ENCODE peak calls at places on chromosomes 1 and 21, in ten cellular contexts. E, O, U, Z, C, T, N, S, W and X are unnamed samples.

GRCh38 chr1:224683981-224684380 is 67.9 kb downstream of the CNIH3 start:
- DNase-seq in U (no peak), T (no peak), Z (no peak), W (no peak), E (no peak), N (no peak), S (no peak), C (no peak), O (no peak), X (no peak)

GRCh38 chr1:155079487-155080249 is 1.0 kb downstream of the EFNA3 start:
- DNase-seq in U (peak; percentile 49), S (no peak), C (no peak), N (no peak), W (no peak), O (peak; percentile 46), T (no peak), E (no peak), Z (no peak), X (no peak)

GRCh38 chr1:212512731-212513559 is 80.2 kb downstream of the NENF start:
- DNase-seq in U (no peak), E (no peak), S (peak; percentile 8), C (peak; percentile 81), N (peak; percentile 90), T (no peak), W (no peak), Z (peak; percentile 30), O (no peak), X (no peak)

GRCh38 chr21:26843912-26844257 is 1.3 kb downstream of the ADAMTS1 start:
- DNase-seq in W (no peak), T (no peak), N (peak; percentile 55), C (peak; percentile 33), E (no peak), O (peak; percentile 42), U (no peak), Z (peak; percentile 94), S (peak; percentile 67), X (no peak)

GRCh38 chr1:101008229-101008628 is 17.4 kb downstream of the DPH5 start:
- DNase-seq in C (no peak), T (no peak), N (no peak), Z (peak; percentile 48), E (no peak), O (no peak), W (no peak), U (no peak), S (no peak), X (no peak)

GRCh38 chr1:5980314-5981008 is 11.8 kb downstream of the NPHP4 start:
- DNase-seq in E (no peak), U (no peak), N (no peak), O (peak; percentile 84), C (peak; percentile 66), S (peak; percentile 81), T (no peak), W (peak; percentile 85), Z (peak; percentile 56), X (no peak)

GRCh38 chr1:34785875-34786470 is 5.0 kb downstream of the GJB3 start:
- DNase-seq in U (no peak), S (no peak), W (no peak), N (no peak), T (no peak), E (no peak), C (no peak), O (no peak), Z (no peak), X (peak; percentile 10)

GRCh38 chr1:206935491-206936067 is 10.7 kb downstream of the PIGR start:
- DNase-seq in W (no peak), N (peak; percentile 62), C (peak; percentile 68), E (no peak), Z (peak; percentile 17), S (peak; percentile 19), O (peak; percentile 69), T (no peak), U (no peak), X (no peak)

GRCh38 chr1:110186558-110186957 is 23.6 kb upstream of the KCNC4 start:
- DNase-seq in E (no peak), C (no peak), N (no peak), T (no peak), W (no peak), O (no peak), S (no peak), U (no peak), Z (no peak), X (no peak)

GRCh38 chr21:43362306-43362927 is 64.5 kb downstream of the SIK1 start:
- DNase-seq in Z (peak; percentile 80), S (peak; percentile 66), T (no peak), W (peak; percentile 71), C (no peak), E (peak; percentile 68), N (no peak), U (peak; percentile 87), O (peak; percentile 48), X (peak; percentile 82)

GRCh38 chr21:25029580-25029979 is 577.7 kb downstream of the MRPL39 start:
- DNase-seq in C (no peak), E (no peak), U (no peak), S (no peak), W (no peak), O (no peak), Z (no peak), N (no peak), T (no peak), X (no peak)

GRCh38 chr1:63004868-63005267 is 220.9 kb downstream of the ATG4C start:
- DNase-seq in U (no peak), Z (peak; percentile 55), E (no peak), S (peak; percentile 20), T (no peak), N (peak; percentile 31), O (peak; percentile 53), W (no peak), C (peak; percentile 2), X (no peak)

GRCh38 chr21:14879458-14879857 is 185.3 kb downstream of the NRIP1 start:
- DNase-seq in C (no peak), E (no peak), N (peak; percentile 85), S (no peak), U (no peak), W (no peak), O (no peak), Z (no peak), T (no peak), X (no peak)

GRCh38 chr1:227131193-227131592 is 187.1 kb downstream of the CDC42BPA start:
- DNase-seq in O (peak; percentile 17), Z (peak; percentile 77), E (no peak), W (no peak), T (peak; percentile 5), N (peak; percentile 83), S (peak; percentile 56), C (peak; percentile 48), U (no peak), X (no peak)

DNA sequence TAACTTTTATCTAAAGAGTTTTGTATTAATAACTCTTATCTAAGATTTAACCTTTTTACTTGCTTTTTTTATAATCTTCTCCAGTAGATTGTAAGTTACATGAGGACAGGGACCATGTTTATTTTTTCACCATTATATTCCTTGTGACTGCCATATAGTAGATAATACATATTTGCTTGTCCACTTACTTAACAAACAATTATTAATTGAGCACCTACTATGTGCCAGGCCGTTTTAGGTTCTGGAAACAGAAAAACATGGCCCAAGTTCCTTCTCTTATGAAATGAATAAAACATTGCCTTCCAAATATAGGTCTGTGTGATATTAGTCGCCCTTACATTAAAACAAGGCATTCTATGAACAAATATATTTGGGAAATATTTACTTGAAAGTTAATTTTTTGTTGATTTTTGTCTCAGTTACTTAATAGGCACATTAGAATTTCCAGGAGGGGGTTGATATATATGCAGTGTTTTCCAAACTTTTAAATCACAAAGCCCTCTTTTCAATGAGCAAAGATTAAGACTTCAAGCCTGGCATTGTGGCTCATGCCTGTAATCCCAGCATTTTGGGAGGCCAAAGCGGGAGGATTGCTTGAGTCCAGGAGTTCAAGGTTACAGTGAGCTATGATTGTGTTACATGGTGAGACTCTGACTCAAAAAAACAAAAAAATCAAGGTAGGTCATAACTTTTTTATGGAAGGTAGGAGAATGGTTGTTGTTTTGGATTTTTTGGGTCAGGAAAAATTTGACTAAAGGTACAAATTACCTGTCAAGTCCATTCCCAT is 22.7 kb downstream of the CDKN2C start:
- DNase-seq in U (no peak), T (no peak), E (no peak), Z (no peak), S (no peak), W (no peak), N (no peak), C (no peak), O (no peak), X (no peak)
- TF ChIP-seq CTCF in U (no peak), T (no peak), E (no peak), Z (no peak), S (no peak), W (no peak), N (no peak), C (no peak), O (no peak), X (no peak)

GRCh38 chr1:175317309-175317708 is 124.7 kb upstream of the KIAA0040 start:
- DNase-seq in S (peak; percentile 7), U (no peak), C (no peak), Z (peak; percentile 6), T (no peak), O (peak; percentile 23), W (no peak), N (peak; percentile 21), E (no peak), X (no peak)
- TF ChIP-seq CTCF in S (peak; percentile 45), U (no peak), C (peak; percentile 11), Z (peak; percentile 21), T (peak; percentile 6), O (peak; percentile 62), W (peak; percentile 34), N (peak; percentile 54), E (peak; percentile 64), X (peak; percentile 56)

GRCh38 chr1:81305997-81306452 is 494.7 kb upstream of the ADGRL2 start:
- DNase-seq in E (no peak), S (peak; percentile 68), U (no peak), O (peak; percentile 62), W (no peak), N (peak; percentile 38), C (peak; percentile 45), Z (peak; percentile 76), T (peak; percentile 34), X (no peak)
- TF ChIP-seq CTCF in E (no peak), S (peak; percentile 41), U (no peak), O (peak; percentile 55), W (peak; percentile 65), N (peak; percentile 48), C (peak; percentile 44), Z (peak; percentile 59), T (peak; percentile 55), X (no peak)

GRCh38 chr1:2313651-2314296 is 77.6 kb downstream of the MORN1 start:
- DNase-seq in O (no peak), T (no peak), U (no peak), Z (no peak), S (no peak), E (no peak), N (no peak), C (no peak), W (no peak), X (no peak)

GRCh38 chr1:2310332-2311183 is 80.8 kb downstream of the MORN1 start:
- DNase-seq in U (peak; percentile 86), E (no peak), S (no peak), N (no peak), O (no peak), W (no peak), T (no peak), C (no peak), Z (no peak), X (no peak)

GRCh38 chr1:2312589-2313301 is 78.6 kb downstream of the MORN1 start:
- DNase-seq in N (no peak), W (no peak), C (peak; percentile 22), O (no peak), U (peak; percentile 78), T (no peak), E (no peak), S (no peak), Z (no peak), X (no peak)

GRCh38 chr1:2312196-2312588 is 79.2 kb downstream of the MORN1 start:
- DNase-seq in S (no peak), E (no peak), N (no peak), U (no peak), W (no peak), Z (no peak), T (no peak), C (no peak), O (no peak), X (no peak)

GRCh38 chr1:2311184-2312032 is 79.9 kb downstream of the MORN1 start:
- DNase-seq in S (peak; percentile 55), C (peak; percentile 61), E (peak; percentile 52), N (peak; percentile 64), W (no peak), T (no peak), O (peak; percentile 86), U (peak; percentile 80), Z (peak; percentile 67), X (no peak)
- TF ChIP-seq CTCF in S (peak; percentile 36), C (no peak), E (peak; percentile 37), N (peak; percentile 52), W (no peak), T (peak; percentile 44), O (peak; percentile 56), U (no peak), Z (peak; percentile 58), X (peak; percentile 20)